ENCODE peak calls at places on chromosomes 4 and X, in five cellular contexts. R is astrocyte, Y is IMR-90, N is A549, I is HCT116. C is an unnamed sample.
A peak's percentile ranks its signal among the peaks of the same experiment; 100 is the strongest.

GRCh38 chr4:138538743-138539142 is 296.6 kb upstream of the SLC7A11 start:
- DNase-seq in R (no peak), Y (no peak), N (no peak), I (no peak), C (no peak)

GRCh38 chrX:150806827-150807226 is 91.6 kb downstream of the CD99L2 start:
- DNase-seq in N (no peak), Y (no peak), I (no peak), R (no peak), C (no peak)

GRCh38 chr4:110970642-110971041 is 347.8 kb upstream of the PITX2 start:
- DNase-seq in Y (peak; percentile 45), N (peak; percentile 51), R (peak; percentile 5), I (peak; percentile 65), C (no peak)

GRCh38 chr4:65538571-65538970 is 131.7 kb downstream of the EPHA5 start:
- DNase-seq in R (peak; percentile 78), N (peak; percentile 12), Y (peak; percentile 0), I (no peak), C (no peak)

GRCh38 chr4:25861951-25862410 is 807 bp downstream of the SEL1L3 start:
- DNase-seq in Y (peak; percentile 40), I (no peak), N (peak; percentile 32), R (peak; percentile 26), C (no peak)

GRCh38 chr4:113113151-113113550 is 63.7 kb downstream of the ANK2 start:
- DNase-seq in I (no peak), N (no peak), Y (no peak), R (no peak), C (no peak)

GRCh38 chr4:98631506-98631905 is 26.9 kb downstream of the TSPAN5 start:
- DNase-seq in R (no peak), I (no peak), N (no peak), Y (no peak), C (no peak)

GRCh38 chr4:156705291-156705690 is 266.3 kb downstream of the PDGFC start:
- DNase-seq in I (no peak), Y (peak; percentile 47), N (no peak), R (peak; percentile 74), C (no peak)

GRCh38 chrX:2867191-2867590 is 38.5 kb downstream of the GYG2 start:
- DNase-seq in R (no peak), Y (no peak), N (no peak), I (no peak), C (no peak)

GRCh38 chr4:76203541-76203940 is 10.1 kb downstream of the SCARB2 start:
- DNase-seq in Y (no peak), I (no peak), R (no peak), N (no peak), C (no peak)

GRCh38 chr4:169089004-169089403 is 78.9 kb upstream of the CBR4 start:
- DNase-seq in Y (no peak), R (no peak), N (no peak), I (no peak), C (no peak)

GRCh38 chr4:76905521-76905920 is 7.6 kb upstream of the SOWAHB start:
- DNase-seq in Y (peak; percentile 72), I (no peak), R (peak; percentile 84), N (no peak), C (no peak)

GRCh38 chr4:88335092-88335665 is 43.5 kb upstream of the HERC6 start:
- DNase-seq in R (no peak), N (no peak), I (no peak), Y (peak; percentile 24), C (no peak)

GRCh38 chr4:90241008-90241407 is 113.8 kb downstream of the CCSER1 start:
- DNase-seq in Y (no peak), N (no peak), R (no peak), I (no peak), C (no peak)

DNA sequence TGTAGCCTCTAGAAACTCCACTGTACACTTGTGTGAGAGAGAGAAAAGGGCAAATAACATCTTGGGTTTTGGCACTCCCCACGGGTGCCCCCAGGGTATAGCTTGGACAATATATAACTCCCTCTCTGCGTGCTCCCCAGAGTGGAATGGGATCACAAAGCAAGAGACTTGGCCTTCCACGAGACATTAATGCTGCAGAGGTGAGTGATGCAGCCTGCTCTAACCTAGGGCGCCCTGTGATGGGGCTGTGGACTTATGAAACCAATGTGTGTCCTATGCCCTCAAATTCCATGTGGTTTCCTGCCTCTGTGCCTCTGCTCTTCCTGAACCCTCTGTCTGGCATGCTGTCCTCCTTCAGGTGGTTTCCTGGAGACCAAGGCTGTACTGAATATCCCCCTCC is 22.0 kb upstream of the FAM9C start:
- DNase-seq in I (no peak), R (no peak), N (peak; percentile 55), Y (no peak), C (no peak)
- H3K9me3 ChIP-seq in I (no peaks in the 10 kb centered on the region), R (no peaks in the 10 kb centered on the region), N (peaks cover 38% of the 10 kb centered on the region), Y (peaks cover 6% of the 10 kb centered on the region), C (peaks cover 8% of the 10 kb centered on the region)

GRCh38 chr4:3432381-3432790 is 9.4 kb upstream of the HGFAC start:
- DNase-seq in N (no peak), I (no peak), R (no peak), Y (no peak), C (no peak)
- H3K27ac ChIP-seq in N (no peak overlapping the region), I (no peak overlapping the region), R (no peak overlapping the region), Y (no peak overlapping the region), C (no peak overlapping the region)

GRCh38 chrX:44937606-44938005 is 64.6 kb downstream of the KDM6A start:
- DNase-seq in I (no peak), Y (no peak), N (no peak), R (no peak), C (no peak)

GRCh38 chrX:44931441-44931973 is 58.5 kb downstream of the KDM6A start:
- DNase-seq in I (no peak), R (no peak), N (no peak), Y (no peak), C (no peak)

GRCh38 chrX:44935172-44935571 is 62.2 kb downstream of the KDM6A start:
- DNase-seq in R (no peak), Y (no peak), N (no peak), I (no peak), C (no peak)

GRCh38 chrX:44938111-44938510 is 65.1 kb downstream of the KDM6A start:
- DNase-seq in R (no peak), I (no peak), N (no peak), Y (no peak), C (no peak)

DNA sequence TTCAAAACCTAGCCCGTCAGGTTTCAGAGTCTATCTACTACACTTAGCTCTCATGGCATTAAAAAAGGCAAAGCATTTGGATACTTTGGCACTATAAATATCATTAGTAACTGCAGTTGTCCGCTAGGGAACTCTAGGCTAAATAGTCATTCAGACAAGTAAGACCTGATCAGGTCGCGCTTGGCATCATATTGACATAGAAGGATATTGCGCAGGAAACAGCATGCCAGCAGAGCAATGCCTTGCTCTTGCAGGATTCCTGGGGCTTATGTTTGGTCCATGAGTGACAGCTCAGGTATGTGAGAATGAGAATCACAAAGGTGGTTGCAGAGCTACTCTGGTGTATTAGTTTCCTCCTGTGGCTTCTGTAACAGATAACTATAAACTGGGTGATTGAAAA is 62.7 kb downstream of the KDM6A start:
- DNase-seq in N (no peak), Y (no peak), I (no peak), R (no peak), C (no peak)
- H3K9me3 ChIP-seq in N (no peaks in the 10 kb centered on the region), Y (no peaks in the 10 kb centered on the region), I (no peaks in the 10 kb centered on the region), R (no peaks in the 10 kb centered on the region), C (no peaks in the 10 kb centered on the region)

GRCh38 chr4:14985843-14986242 is 16.4 kb upstream of the CPEB2 start:
- DNase-seq in Y (no peak), I (no peak), N (no peak), R (no peak), C (no peak)

GRCh38 chr4:14985161-14985560 is 17.1 kb upstream of the CPEB2 start:
- DNase-seq in I (no peak), Y (no peak), N (no peak), R (no peak), C (no peak)

GRCh38 chr4:14987054-14987453 is 15.2 kb upstream of the CPEB2 start:
- DNase-seq in R (no peak), Y (no peak), I (no peak), N (no peak), C (no peak)

DNA sequence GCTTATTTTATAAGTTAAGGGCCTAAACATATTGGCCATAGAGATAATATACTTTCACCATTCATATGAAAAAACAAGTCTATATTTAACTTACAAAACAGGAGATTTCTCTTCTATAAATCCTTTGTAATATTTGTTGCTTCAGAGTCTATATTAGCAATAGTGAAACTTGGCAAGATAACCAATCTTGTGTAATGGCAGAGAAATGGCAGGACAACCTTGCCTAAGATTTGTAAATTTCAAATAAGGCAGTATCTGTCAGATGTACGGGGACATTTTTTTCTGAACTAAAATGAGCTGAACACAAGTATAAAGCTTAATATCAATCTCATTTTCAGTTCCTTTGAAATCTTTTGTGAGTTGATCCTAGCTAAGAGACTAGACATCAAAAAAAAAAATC is 17.8 kb upstream of the CPEB2 start:
- DNase-seq in I (no peak), R (no peak), Y (no peak), N (no peak), C (no peak)
- H3K27ac ChIP-seq in I (no peak overlapping the region), R (no peak overlapping the region), Y (no peak overlapping the region), N (no peak overlapping the region), C (no peak overlapping the region)